ENCODE peak calls at places on chromosomes 2 and 18, in four cellular contexts. H is A549, C is K562, K is gastrocnemius medialis. U is an unnamed sample.

GRCh38 chr18:38427234-38427633 is 861.6 kb upstream of the CELF4 start:
- DNase-seq in H (no peak), K (no peak), C (no peak), U (peak; percentile 76)

GRCh38 chr2:70403267-70404053 is 101.6 kb upstream of the FAM136A start:
- DNase-seq in H (no peak), C (no peak), K (no peak), U (peak; percentile 27)

GRCh38 chr2:55460562-55460961 is 40.9 kb upstream of the CCDC88A start:
- DNase-seq in C (no peak), K (no peak), H (no peak), U (no peak)

GRCh38 chr2:101962243-101962809 is 29.4 kb upstream of the IL1R2 start:
- DNase-seq in C (no peak), H (no peak), K (no peak), U (no peak)

GRCh38 chr2:67341336-67341735 is 55.8 kb upstream of the ETAA1 start:
- DNase-seq in K (no peak), H (no peak), C (no peak), U (no peak)

GRCh38 chr2:144201868-144202468 is 318.0 kb downstream of the ZEB2 start:
- DNase-seq in C (no peak), K (no peak), H (no peak), U (no peak)

GRCh38 chr18:77776104-77776503 is 526.5 kb downstream of the GALR1 start:
- DNase-seq in H (no peak), C (no peak), K (no peak), U (no peak)

GRCh38 chr18:32049393-32050161 is 31.0 kb downstream of the RNF125 start:
- DNase-seq in K (peak; percentile 28), H (no peak), C (no peak), U (peak; percentile 26)

GRCh38 chr2:238121511-238122286 is 16.8 kb upstream of the KLHL30 start:
- DNase-seq in K (no peak), H (no peak), C (no peak), U (no peak)

GRCh38 chr2:102417946-102418345 is 5.0 kb upstream of the IL18RAP start:
- DNase-seq in C (no peak), K (no peak), H (no peak), U (no peak)

GRCh38 chr2:23609254-23609653 is 224.3 kb downstream of the KLHL29 start:
- DNase-seq in K (no peak), C (no peak), H (no peak), U (no peak)

GRCh38 chr2:81714817-81715216 is 1410.3 kb upstream of the LRRTM1 start:
- DNase-seq in H (no peak), C (no peak), K (no peak), U (no peak)

GRCh38 chr18:67428805-67429204 is 87.7 kb downstream of the DSEL start:
- DNase-seq in K (no peak), H (no peak), C (no peak), U (no peak)

DNA sequence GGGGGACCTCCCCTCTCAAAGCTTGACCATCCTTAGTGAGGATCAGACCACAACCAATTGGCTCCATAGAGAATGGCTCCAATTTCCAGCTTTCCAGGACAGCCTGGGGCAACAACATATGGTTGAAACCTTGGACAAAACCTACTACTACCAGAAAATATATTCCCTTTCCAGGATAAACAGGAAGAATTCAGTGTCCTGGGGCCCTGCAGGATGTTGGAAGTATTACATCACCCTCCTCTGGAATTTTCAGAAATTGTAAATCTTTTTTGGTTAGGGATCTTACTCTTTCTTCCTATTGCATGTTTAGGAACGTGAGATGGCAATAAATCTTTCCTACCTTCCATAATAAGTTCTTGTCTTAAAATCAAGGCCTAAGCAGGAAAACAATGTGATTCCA is 158.9 kb upstream of the MEIS1 start:
- DNase-seq in K (no peak), C (no peak), H (no peak), U (peak; percentile 15)
- H3K9me3 ChIP-seq in K (no peaks in the 10 kb centered on the region), C (no peaks in the 10 kb centered on the region), H (no peaks in the 10 kb centered on the region), U (no peaks in the 10 kb centered on the region)

GRCh38 chr18:55418439-55418838 is 169.6 kb downstream of the TCF4 start:
- DNase-seq in C (no peak), H (no peak), K (no peak), U (no peak)

GRCh38 chr18:55413474-55413873 is 174.5 kb downstream of the TCF4 start:
- DNase-seq in K (no peak), C (no peak), H (no peak), U (no peak)

GRCh38 chr18:55414475-55414874 is 173.5 kb downstream of the TCF4 start:
- DNase-seq in C (no peak), K (no peak), H (no peak), U (no peak)

GRCh38 chr18:55416791-55417190 is 171.2 kb downstream of the TCF4 start:
- DNase-seq in K (no peak), H (no peak), C (no peak), U (no peak)

GRCh38 chr18:55415258-55415871 is 172.6 kb downstream of the TCF4 start:
- DNase-seq in H (peak; percentile 24), K (peak; percentile 80), C (peak; percentile 64), U (peak; percentile 87)
- H3K27ac ChIP-seq in H (no peak overlapping the region), K (peak overlapping the region; percentile 91), C (no peak overlapping the region), U (no peak overlapping the region)

DNA sequence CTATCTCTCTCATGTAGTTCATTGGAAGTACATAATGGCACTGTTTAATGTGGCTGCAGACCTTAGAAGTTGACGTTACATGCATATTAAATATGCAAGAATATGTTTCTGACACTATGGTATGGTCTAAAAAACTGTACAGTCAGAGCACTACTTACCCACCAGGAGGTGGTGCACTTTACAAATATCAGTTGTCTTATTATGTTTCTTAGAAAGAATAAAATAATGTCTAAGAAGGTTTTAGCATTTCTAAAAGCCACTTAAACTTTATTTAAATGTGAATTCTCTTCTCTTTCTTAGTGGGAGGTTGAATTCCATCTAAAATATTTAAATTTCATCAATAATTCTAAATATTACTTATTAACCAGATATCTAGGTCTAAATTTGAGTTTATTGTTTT is 4.3 kb downstream of the TMEFF2 start:
- DNase-seq in H (peak; percentile 4), C (no peak), K (no peak), U (peak; percentile 65)
- TF ChIP-seq CTCF in H (peak; percentile 56), C (no peak), K (no peak), U (peak; percentile 72)

GRCh38 chr2:134225841-134226240 is 28.0 kb upstream of the MGAT5 start:
- DNase-seq in K (no peak), H (no peak), C (no peak), U (no peak)

GRCh38 chr2:134225173-134225572 is 28.7 kb upstream of the MGAT5 start:
- DNase-seq in K (no peak), H (no peak), C (no peak), U (no peak)

GRCh38 chr2:134228493-134228903 is 25.4 kb upstream of the MGAT5 start:
- DNase-seq in K (no peak), H (no peak), C (peak; percentile 37), U (peak; percentile 30)

GRCh38 chr2:134227666-134228065 is 26.2 kb upstream of the MGAT5 start:
- DNase-seq in H (no peak), K (no peak), C (no peak), U (no peak)

DNA sequence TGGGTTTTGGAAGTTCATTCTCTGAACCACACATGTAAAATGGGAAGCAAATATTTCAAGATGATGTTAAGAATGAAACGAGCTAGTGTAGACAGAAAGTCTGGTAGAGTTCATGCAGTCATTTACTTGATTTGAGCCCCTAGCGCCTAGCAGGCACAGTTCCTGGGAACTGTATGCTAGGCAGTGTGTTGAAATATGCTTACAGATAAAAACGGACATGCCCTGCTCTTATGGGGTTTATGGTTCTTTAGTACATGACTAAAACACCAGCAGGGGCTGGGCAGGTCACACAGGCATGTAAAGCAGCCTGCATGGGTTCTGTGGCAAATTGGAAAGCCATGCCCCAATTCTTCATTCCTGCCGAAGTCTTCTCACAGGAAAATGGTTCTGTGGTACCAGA is 27.3 kb upstream of the MGAT5 start:
- DNase-seq in C (no peak), K (no peak), H (no peak), U (no peak)
- H3K9me3 ChIP-seq in C (peaks cover 3% of the 10 kb centered on the region), K (no peaks in the 10 kb centered on the region), H (peaks cover 5% of the 10 kb centered on the region), U (no peaks in the 10 kb centered on the region)

DNA sequence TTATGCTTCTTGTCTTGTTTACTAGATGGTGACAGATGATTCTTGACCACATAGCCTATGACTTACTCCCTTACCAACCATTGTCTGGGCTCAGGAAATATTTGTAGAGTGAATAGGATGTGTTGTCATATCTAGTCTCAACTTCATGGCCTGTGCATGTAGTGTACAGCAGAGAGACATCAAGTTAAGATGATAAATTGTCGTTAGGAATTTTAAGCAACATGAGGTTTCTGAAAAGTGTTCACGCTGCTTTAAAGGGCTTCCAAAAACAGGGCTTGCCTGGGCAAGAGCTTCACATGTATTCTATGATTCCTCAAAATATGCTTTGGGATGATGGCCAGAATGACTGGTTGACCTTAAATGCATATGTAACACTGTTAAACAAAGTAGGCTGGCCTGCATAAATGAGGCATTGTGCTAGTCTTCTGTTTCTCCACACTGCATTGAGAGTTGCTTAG is 424.0 kb downstream of the RND3 start:
- DNase-seq in C (no peak), K (no peak), H (no peak), U (no peak)
- H3K27ac ChIP-seq in C (no peak overlapping the region), K (no peak overlapping the region), H (no peak overlapping the region), U (no peak overlapping the region)

GRCh38 chr2:75632091-75632704 is 14.4 kb upstream of the MRPL19 start:
- DNase-seq in C (no peak), K (no peak), H (no peak), U (no peak)

GRCh38 chr2:75622500-75622899 is 24.1 kb upstream of the MRPL19 start:
- DNase-seq in H (no peak), C (no peak), K (no peak), U (no peak)

GRCh38 chr2:75622929-75623328 is 23.7 kb upstream of the MRPL19 start:
- DNase-seq in H (no peak), C (no peak), K (no peak), U (no peak)

GRCh38 chr2:75632813-75633212 is 13.8 kb upstream of the MRPL19 start:
- DNase-seq in C (no peak), K (no peak), H (no peak), U (no peak)

GRCh38 chr2:75627902-75628504 is 18.6 kb upstream of the MRPL19 start:
- DNase-seq in C (peak; percentile 66), K (peak; percentile 49), H (peak; percentile 80), U (peak; percentile 83)
- TF ChIP-seq CTCF in C (peak; percentile 84), K (peak; percentile 47), H (peak; percentile 97), U (peak; percentile 95)

GRCh38 chr18:14106906-14107305 is 25.3 kb downstream of the ZNF519 start:
- DNase-seq in H (no peak), K (no peak), C (no peak), U (no peak)
- H3K9me3 ChIP-seq in H (peaks cover 43% of the 10 kb centered on the region), K (peaks cover 6% of the 10 kb centered on the region), C (no peaks in the 10 kb centered on the region), U (peaks cover 74% of the 10 kb centered on the region)

U was measured in A673.